ENCODE peak calls at places on chromosomes 3 and 15, in six cellular contexts. B, F, V, P, W and U are unnamed samples.

GRCh38 chr3:63232764-63233396 is 45.2 kb upstream of the SYNPR start:
- DNase-seq in B (peak), F (peak), V (no peak), P (no peak), W (no peak), U (no peak)

GRCh38 chr3:196654691-196655090 is 15.2 kb downstream of the NRROS start:
- DNase-seq in B (peak), F (no peak), V (no peak), P (no peak), W (no peak), U (no peak)

GRCh38 chr15:77542491-77543001 is 90.2 kb downstream of the LINGO1 start:
- DNase-seq in B (no peak), F (no peak), V (no peak), P (no peak), W (no peak), U (no peak)

GRCh38 chr3:123831420-123831819 is 52.7 kb downstream of the MYLK start:
- DNase-seq in B (no peak), F (no peak), V (no peak), P (no peak), W (no peak), U (no peak)

GRCh38 chr15:100710213-100710612 is 107.8 kb downstream of the ASB7 start:
- DNase-seq in B (no peak), F (no peak), V (no peak), P (no peak), W (no peak), U (no peak)

GRCh38 chr15:64305261-64305660 is 50.7 kb downstream of the CSNK1G1 start:
- DNase-seq in B (no peak), F (no peak), V (no peak), P (no peak), W (no peak), U (no peak)

GRCh38 chr3:136562031-136562430 is 190.1 kb downstream of the STAG1 start:
- DNase-seq in B (no peak), F (no peak), V (no peak), P (no peak), W (no peak), U (no peak)

GRCh38 chr3:109392293-109392692 is 54.9 kb upstream of the DPPA4 start:
- DNase-seq in B (no peak), F (no peak), V (no peak), P (no peak), W (no peak), U (no peak)

GRCh38 chr3:72444642-72445223 is 403.5 kb downstream of the SHQ1 start:
- DNase-seq in B (no peak), F (peak), V (peak), P (no peak), W (no peak), U (no peak)

GRCh38 chr15:42826251-42826890 is 89.4 kb upstream of the CDAN1 start:
- DNase-seq in B (no peak), F (no peak), V (no peak), P (no peak), W (no peak), U (no peak)

GRCh38 chr3:147393261-147393964 is 12.9 kb downstream of the ZIC4 start:
- DNase-seq in B (no peak), F (no peak), V (no peak), P (no peak), W (peak), U (no peak)

GRCh38 chr15:57827021-57827420 is 120.5 kb downstream of the POLR2M start:
- DNase-seq in B (no peak), F (no peak), V (no peak), P (no peak), W (no peak), U (no peak)

GRCh38 chr3:69320867-69321266 is 65.0 kb downstream of the FRMD4B start:
- DNase-seq in B (peak), F (peak), V (peak), P (no peak), W (peak), U (peak)